ENCODE peak calls at places on chromosomes 16 and 17, in seven cellular contexts. Y, L, P, U, K, Q and I are unnamed samples.

GRCh38 chr16:48408688-48409087 is 23.5 kb upstream of the SIAH1 start:
- DNase-seq in P (no peak), L (no peak), Y (peak; percentile 64), U (peak; percentile 20), Q (no peak), K (peak; percentile 27), I (no peak)

GRCh38 chr16:58843675-58844074 is 109.6 kb upstream of the GOT2 start:
- DNase-seq in L (no peak), U (peak; percentile 60), K (no peak), Q (no peak), Y (no peak), P (no peak), I (no peak)

GRCh38 chr17:74202879-74203432 is 522 bp upstream of the RPL38 start:
- DNase-seq in P (no peak), Y (no peak), L (no peak), Q (peak; percentile 25), K (no peak), U (no peak), I (no peak)

GRCh38 chr16:20966746-20967145 is 66.2 kb downstream of the LYRM1 start:
- DNase-seq in Q (no peak), K (no peak), U (no peak), P (no peak), L (no peak), Y (no peak), I (no peak)

GRCh38 chr17:60141111-60142018 is 8.4 kb upstream of the CA4 start:
- DNase-seq in Y (no peak), L (no peak), U (no peak), K (no peak), P (no peak), Q (no peak), I (no peak)

GRCh38 chr17:28295677-28296578 is 23.1 kb upstream of the TMEM97 start:
- DNase-seq in Y (no peak), U (no peak), L (no peak), Q (no peak), P (no peak), K (no peak), I (no peak)

GRCh38 chr17:74280093-74280513 is 6.1 kb downstream of the DNAI2 start:
- DNase-seq in K (no peak), Q (no peak), L (no peak), P (peak; percentile 61), U (no peak), Y (no peak), I (no peak)

GRCh38 chr17:55527520-55528118 is 16.4 kb upstream of the SMIM36 start:
- DNase-seq in P (no peak), L (no peak), Q (peak; percentile 37), K (no peak), Y (peak; percentile 35), U (peak; percentile 71), I (peak; percentile 27)

GRCh38 chr17:5485270-5486205 is at the start of gene DERL2:
- DNase-seq in L (no peak), Y (no peak), P (no peak), K (no peak), U (peak; percentile 63), Q (no peak), I (no peak)

GRCh38 chr17:50198026-50198669 is 3.3 kb downstream of the COL1A1 start:
- DNase-seq in K (no peak), L (no peak), P (peak; percentile 60), Q (no peak), U (peak; percentile 84), Y (peak; percentile 29), I (peak; percentile 55)

GRCh38 chr17:76537578-76538280 is at the start of gene CYGB:
- DNase-seq in L (no peak), U (no peak), P (peak; percentile 36), Y (no peak), K (no peak), Q (peak; percentile 53), I (no peak)

GRCh38 chr17:1467898-1468492 is 12.0 kb upstream of the CRK start:
- DNase-seq in K (no peak), L (no peak), P (no peak), Y (no peak), Q (peak; percentile 73), U (no peak), I (no peak)

GRCh38 chr17:35865412-35866355 is 3.0 kb downstream of the HEATR9 start:
- DNase-seq in Y (no peak), K (no peak), P (no peak), Q (no peak), L (no peak), U (no peak), I (no peak)

GRCh38 chr17:32264140-32264799 is 1.4 kb upstream of the RHBDL3 start:
- DNase-seq in U (peak; percentile 41), Q (no peak), Y (no peak), L (no peak), K (no peak), P (no peak), I (no peak)

GRCh38 chr17:9090641-9091096 is 69.4 kb downstream of the NTN1 start:
- DNase-seq in U (no peak), Y (no peak), L (no peak), Q (no peak), K (peak; percentile 18), P (no peak), I (no peak)

GRCh38 chr16:74709477-74709877 is 8.8 kb upstream of the MLKL start:
- DNase-seq in Y (peak; percentile 18), L (peak; percentile 55), K (no peak), P (peak; percentile 78), U (peak; percentile 85), Q (peak; percentile 74), I (peak; percentile 81)

GRCh38 chr17:38354466-38354865 is 2.8 kb downstream of the SOCS7 start:
- DNase-seq in Q (no peak), K (no peak), Y (no peak), P (no peak), U (no peak), L (no peak), I (no peak)

GRCh38 chr16:89906141-89907025 is 12.3 kb upstream of the MC1R start:
- DNase-seq in Q (no peak), L (no peak), Y (no peak), U (no peak), P (no peak), K (no peak), I (no peak)

GRCh38 chr17:15091825-15092224 is 173.3 kb downstream of the PMP22 start:
- DNase-seq in L (no peak), Y (no peak), K (no peak), U (peak; percentile 26), P (no peak), Q (no peak), I (no peak)

GRCh38 chr17:46832945-46833839 is 14.7 kb upstream of the WNT3 start:
- DNase-seq in Y (no peak), K (no peak), L (no peak), U (no peak), P (no peak), Q (no peak), I (no peak)

GRCh38 chr16:88458039-88458772 is 5.1 kb downstream of the ZFPM1 start:
- DNase-seq in L (no peak), K (no peak), U (no peak), Q (no peak), P (no peak), Y (no peak), I (no peak)

GRCh38 chr16:69176033-69176780 is 10.8 kb upstream of the SNTB2 start:
- DNase-seq in Q (no peak), Y (no peak), L (no peak), K (no peak), P (no peak), U (no peak), I (no peak)

GRCh38 chr17:5355416-5356129 is 63.9 kb downstream of the NUP88 start:
- DNase-seq in K (no peak), P (no peak), Q (no peak), Y (no peak), L (no peak), U (no peak), I (no peak)

GRCh38 chr17:2191227-2191626 is 112.4 kb downstream of the SMG6 start:
- DNase-seq in P (no peak), K (no peak), Y (no peak), L (no peak), Q (no peak), U (no peak), I (no peak)

GRCh38 chr16:57372372-57373116 is at the start of gene CX3CL1:
- DNase-seq in L (no peak), P (no peak), Q (peak; percentile 69), K (no peak), Y (no peak), U (no peak), I (no peak)

GRCh38 chr17:41751288-41751687 is 16.8 kb upstream of the HAP1 start:
- DNase-seq in L (no peak), U (no peak), Q (no peak), Y (no peak), P (no peak), K (no peak), I (no peak)

GRCh38 chr16:81908466-81909230 is 102.6 kb downstream of the SDR42E1 start:
- DNase-seq in L (no peak), K (no peak), Q (no peak), P (no peak), U (no peak), Y (no peak), I (no peak)

GRCh38 chr16:59042296-59042695 is 308.2 kb upstream of the GOT2 start:
- DNase-seq in Q (no peak), U (no peak), P (no peak), Y (peak; percentile 63), K (no peak), L (no peak), I (no peak)

GRCh38 chr16:89426736-89427525 is 63.4 kb downstream of the ANKRD11 start:
- DNase-seq in Q (no peak), Y (no peak), K (no peak), L (no peak), P (no peak), U (no peak), I (no peak)

GRCh38 chr17:77451271-77451893 is 310.6 kb downstream of the SEC14L1 start:
- DNase-seq in Q (peak; percentile 75), Y (no peak), K (no peak), L (no peak), U (no peak), P (peak; percentile 86), I (peak; percentile 92)

GRCh38 chr17:59002126-59002525 is 104.6 kb downstream of the TRIM37 start:
- DNase-seq in Q (no peak), Y (no peak), L (no peak), U (no peak), P (no peak), K (no peak), I (no peak)

GRCh38 chr17:40122944-40123810 is 1.4 kb downstream of the MSL1 start:
- DNase-seq in Y (peak; percentile 27), Q (peak; percentile 60), U (peak; percentile 72), P (peak; percentile 55), L (no peak), K (no peak), I (peak; percentile 79)

GRCh38 chr16:82993874-82994375 is 367.2 kb downstream of the CDH13 start:
- DNase-seq in Y (no peak), Q (no peak), K (no peak), P (no peak), U (no peak), L (no peak), I (no peak)

GRCh38 chr17:6496116-6496481 is 51.8 kb downstream of the PIMREG start:
- DNase-seq in K (no peak), Y (no peak), U (no peak), P (peak; percentile 16), L (no peak), Q (no peak), I (no peak)

GRCh38 chr16:4283939-4284338 is 11.1 kb upstream of the TFAP4 start:
- DNase-seq in U (no peak), Q (no peak), L (no peak), K (no peak), Y (no peak), P (no peak), I (no peak)

GRCh38 chr17:57675427-57675826 is 69.7 kb downstream of the CCDC182 start:
- DNase-seq in U (no peak), K (no peak), Y (no peak), P (no peak), L (no peak), Q (no peak), I (no peak)

GRCh38 chr16:58345574-58346354 is 46.5 kb upstream of the GINS3 start:
- DNase-seq in U (no peak), Y (no peak), P (no peak), L (no peak), K (no peak), Q (no peak), I (no peak)

GRCh38 chr17:18988546-18989173 is 15.9 kb downstream of the FAM83G start:
- DNase-seq in K (no peak), Y (no peak), Q (no peak), U (peak; percentile 42), L (no peak), P (no peak), I (no peak)